ENCODE peak calls at places on chromosome 10, in eight cellular contexts. V is upper lobe of left lung, M is K562, X is breast epithelium, D is spleen, U is H1, N is prostate gland, Q is HCT116. O is an unnamed sample.

GRCh38 chr10:125505648-125506047 is 177.3 kb downstream of the TEX36 start:
- DNase-seq in V (no peak), M (no peak), X (no peak), D (no peak), U (no peak), N (no peak), Q (no peak), O (no peak)

GRCh38 chr10:74021248-74022055 is 23.5 kb downstream of the VCL start:
- DNase-seq in V (no peak), M (peak; percentile 80), X (no peak), D (no peak), U (no peak), N (no peak), Q (no peak), O (no peak)

GRCh38 chr10:77602913-77603528 is 34.6 kb downstream of the KCNMA1 start:
- DNase-seq in V (no peak), M (no peak), X (no peak), D (no peak), U (no peak), N (no peak), Q (no peak), O (no peak)

GRCh38 chr10:27743736-27744477 is 1.7 kb downstream of the MKX start:
- DNase-seq in V (peak; percentile 80), M (no peak), X (no peak), D (no peak), U (peak; percentile 73), N (no peak), Q (no peak), O (no peak)

GRCh38 chr10:127894146-127894545 is 1.4 kb upstream of the CLRN3 start:
- DNase-seq in V (no peak), M (no peak), X (no peak), D (no peak), U (no peak), N (no peak), Q (no peak), O (no peak)

GRCh38 chr10:97335188-97335619 is 675 bp upstream of the FRAT2 start:
- DNase-seq in V (peak; percentile 87), M (no peak), X (no peak), D (peak; percentile 87), U (peak; percentile 70), N (no peak), Q (no peak), O (peak; percentile 67)

GRCh38 chr10:72173267-72173634 is 42.6 kb upstream of the ANAPC16 start:
- DNase-seq in V (no peak), M (no peak), X (no peak), D (no peak), U (no peak), N (no peak), Q (no peak), O (no peak)

GRCh38 chr10:119541459-119542356 is 811 bp downstream of the RGS10 start:
- DNase-seq in V (peak; percentile 90), M (peak; percentile 37), X (no peak), D (peak; percentile 87), U (peak; percentile 55), N (no peak), Q (no peak), O (no peak)

GRCh38 chr10:100502926-100503480 is 16.7 kb downstream of the SEC31B start:
- DNase-seq in V (no peak), M (no peak), X (no peak), D (no peak), U (no peak), N (no peak), Q (no peak), O (no peak)

GRCh38 chr10:4546500-4546899 is 279.5 kb upstream of the AKR1E2 start:
- DNase-seq in V (no peak), M (no peak), X (no peak), D (no peak), U (no peak), N (no peak), Q (peak; percentile 16), O (no peak)

GRCh38 chr10:96271017-96271815 is at the start of gene BLNK:
- DNase-seq in V (no peak), M (no peak), X (peak; percentile 67), D (peak; percentile 82), U (no peak), N (peak; percentile 96), Q (no peak), O (peak; percentile 76)

GRCh38 chr10:95819620-95820329 is 63.8 kb downstream of the ENTPD1 start:
- DNase-seq in V (no peak), M (no peak), X (no peak), D (no peak), U (no peak), N (no peak), Q (no peak), O (no peak)

GRCh38 chr10:121788717-121789116 is 139.1 kb downstream of the ATE1 start:
- DNase-seq in V (no peak), M (no peak), X (no peak), D (no peak), U (no peak), N (no peak), Q (no peak), O (no peak)

GRCh38 chr10:129035052-129035805 is 431.8 kb upstream of the MGMT start:
- DNase-seq in V (peak; percentile 68), M (no peak), X (no peak), D (peak; percentile 80), U (no peak), N (no peak), Q (no peak), O (no peak)

GRCh38 chr10:18472977-18473376 is 178.4 kb downstream of the NSUN6 start:
- DNase-seq in V (no peak), M (peak; percentile 25), X (no peak), D (no peak), U (no peak), N (no peak), Q (no peak), O (peak; percentile 8)

GRCh38 chr10:37819797-37820196 is 37.6 kb downstream of the ZNF248 start:
- DNase-seq in V (no peak), M (no peak), X (no peak), D (no peak), U (no peak), N (no peak), Q (no peak), O (no peak)

DNA sequence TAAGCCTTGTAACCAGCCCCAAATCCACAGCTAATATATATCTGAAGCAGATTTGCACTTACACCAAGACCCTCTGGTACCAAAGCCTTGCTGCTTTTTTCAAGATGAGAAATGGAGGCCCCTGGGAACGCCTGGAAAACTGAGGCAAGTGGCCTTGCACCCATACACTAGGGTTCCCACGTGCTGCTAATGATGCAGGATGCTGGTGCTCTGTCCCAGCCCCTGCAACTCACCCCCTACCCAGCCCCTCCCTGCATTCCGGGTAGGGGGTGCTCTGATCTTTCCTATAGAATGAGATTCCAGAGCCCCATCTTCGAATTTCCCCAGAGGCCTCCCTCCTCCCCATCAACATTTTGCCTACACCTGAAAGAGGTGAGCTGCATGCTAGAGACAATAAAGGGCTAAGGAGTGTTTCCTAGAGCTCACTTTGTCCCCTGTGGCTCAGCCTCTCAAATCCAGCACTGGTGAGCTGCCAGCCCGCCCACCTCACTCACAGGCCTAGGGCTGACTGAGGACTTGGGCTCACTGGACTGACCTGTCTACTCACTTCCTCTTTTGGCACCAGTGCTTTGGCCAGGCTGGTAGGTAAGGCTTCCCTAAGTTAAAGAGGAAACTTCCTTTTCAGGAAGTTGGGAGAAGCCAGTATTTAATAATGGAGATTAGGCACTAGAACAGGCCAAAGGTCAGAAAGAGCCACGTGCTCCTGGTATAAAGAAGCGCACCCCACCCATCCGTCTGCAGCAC is 9.8 kb downstream of the RBP4 start:
- DNase-seq in V (no peak), M (no peak), X (no peak), D (no peak), U (no peak), N (no peak), Q (no peak), O (no peak)
- TF ChIP-seq POLR2AphosphoS5 in V (no peak), M (no peak), X (no peak), D (no peak), U (no peak), N (no peak), Q (no peak), O (no peak)

GRCh38 chr10:5631936-5632335 is 34.5 kb downstream of the ASB13 start:
- DNase-seq in V (no peak), M (no peak), X (no peak), D (no peak), U (no peak), N (no peak), Q (no peak), O (peak; percentile 78)

GRCh38 chr10:5633166-5633565 is 33.2 kb downstream of the ASB13 start:
- DNase-seq in V (no peak), M (no peak), X (no peak), D (no peak), U (no peak), N (no peak), Q (no peak), O (no peak)

GRCh38 chr10:5628798-5629788 is 37.3 kb downstream of the ASB13 start:
- DNase-seq in V (no peak), M (no peak), X (no peak), D (no peak), U (no peak), N (peak; percentile 30), Q (no peak), O (no peak)

GRCh38 chr10:5629789-5630436 is 36.5 kb downstream of the ASB13 start:
- DNase-seq in V (no peak), M (peak; percentile 86), X (no peak), D (peak; percentile 88), U (peak; percentile 95), N (peak; percentile 50), Q (peak; percentile 61), O (no peak)

GRCh38 chr10:5632430-5632829 is 34.0 kb downstream of the ASB13 start:
- DNase-seq in V (no peak), M (no peak), X (no peak), D (no peak), U (no peak), N (no peak), Q (no peak), O (no peak)
- TF ChIP-seq POLR2A in V (peak; percentile 21), M (no peak), X (no peak), D (no peak), U (no peak), N (no peak), Q (no peak), O (no peak)

DNA sequence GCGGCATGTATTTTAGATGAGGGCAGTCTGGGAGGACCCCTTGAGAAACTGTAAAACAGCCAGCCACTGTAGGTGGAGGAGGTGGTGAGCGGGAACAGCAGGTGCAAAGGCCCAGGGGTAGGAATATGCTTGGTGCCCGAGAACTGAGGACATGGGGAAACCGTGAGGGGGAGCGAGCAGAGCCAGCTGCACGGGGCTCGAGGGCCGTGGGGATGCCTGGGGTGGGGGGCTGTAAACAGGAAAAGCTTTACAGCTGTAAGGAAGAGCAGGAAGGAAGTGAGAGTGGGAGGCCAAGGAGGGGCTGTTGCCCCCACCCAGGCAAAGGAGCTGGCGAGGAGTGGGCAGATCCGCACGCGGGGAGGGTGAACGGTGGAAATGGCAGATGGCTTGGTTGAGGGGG is 34.3 kb downstream of the ZMIZ1 start:
- DNase-seq in V (no peak), M (no peak), X (no peak), D (peak; percentile 74), U (no peak), N (no peak), Q (no peak), O (no peak)
- H3K4me3 ChIP-seq in V (no peak overlapping the region), M (no peak overlapping the region), X (no peak overlapping the region), D (no peak overlapping the region), U (no peak overlapping the region), N (no peak overlapping the region), Q (no peak overlapping the region), O (no peak overlapping the region)

DNA sequence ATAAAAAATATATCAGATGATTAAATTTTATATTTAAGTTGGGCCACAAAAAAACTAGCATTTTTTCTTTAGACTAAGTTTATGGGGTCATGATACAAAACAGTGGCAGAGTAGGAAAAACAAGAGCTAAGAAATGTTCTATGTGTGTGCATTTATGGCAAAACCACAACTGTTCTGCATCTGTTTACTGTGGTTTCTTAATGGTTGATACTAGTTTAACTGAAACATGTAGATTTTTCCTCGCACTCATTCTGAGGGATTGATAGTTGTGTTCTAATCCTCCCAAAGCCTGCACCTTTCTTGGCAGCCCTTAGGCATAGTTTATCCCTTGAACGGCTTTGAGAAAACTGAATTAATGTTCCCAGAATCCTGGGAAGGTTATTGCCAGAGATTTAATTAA is 66.6 kb upstream of the PHYHIPL start:
- DNase-seq in V (no peak), M (no peak), X (no peak), D (no peak), U (no peak), N (no peak), Q (no peak), O (no peak)
- TF ChIP-seq POLR2AphosphoS5 in V (no peak), M (no peak), X (no peak), D (no peak), U (no peak), N (no peak), Q (no peak), O (no peak)

O was measured in suprapubic skin.